ENCODE peak calls at places on chromosomes 2 and 18, in seven cellular contexts. Q is RWPE1, L is mucosa of descending colon, V is type B pancreatic cell, O is GM13977, N is GM23338, H is cardiac fibroblast. R is an unnamed sample.

GRCh38 chr18:31736630-31737029 is 24.1 kb downstream of the SLC25A52 start:
- DNase-seq in O (peak), Q (no peak), L (no peak), V (no peak), H (no peak), N (no peak), R (no peak)

GRCh38 chr2:162113771-162114168 is 38.3 kb downstream of the GCG start:
- DNase-seq in L (no peak), O (no peak), Q (peak), N (peak), H (peak), V (no peak), R (no peak)

GRCh38 chr2:86249176-86249842 is 50.1 kb downstream of the MRPL35 start:
- DNase-seq in N (peak), L (no peak), Q (peak), O (peak), V (no peak), H (peak), R (peak)

GRCh38 chr18:11327656-11328055 is 178.3 kb upstream of the PIEZO2 start:
- DNase-seq in O (no peak), L (no peak), N (no peak), Q (no peak), H (peak), V (no peak), R (no peak)

GRCh38 chr2:37283207-37283606 is 41.4 kb downstream of the PRKD3 start:
- DNase-seq in O (no peak), V (no peak), L (no peak), H (peak), N (no peak), Q (peak), R (no peak)

GRCh38 chr18:70046796-70047195 is 99.1 kb upstream of the CD226 start:
- DNase-seq in H (peak), L (no peak), O (no peak), Q (no peak), N (no peak), V (no peak), R (no peak)

GRCh38 chr2:136670-137069 is 90.4 kb upstream of the FAM110C start:
- DNase-seq in L (no peak), V (no peak), N (peak), Q (no peak), O (no peak), H (no peak), R (no peak)

GRCh38 chr18:20971886-20972267 is 139.7 kb downstream of the ROCK1 start:
- DNase-seq in H (peak), O (peak), V (no peak), Q (peak), N (peak), L (no peak), R (peak)

GRCh38 chr2:13821255-13821880 is 811.1 kb upstream of the LRATD1 start:
- DNase-seq in L (no peak), O (no peak), H (peak), V (no peak), Q (no peak), N (no peak), R (no peak)

GRCh38 chr2:189024861-189025618 is 50.9 kb downstream of the COL3A1 start:
- DNase-seq in V (no peak), O (no peak), H (no peak), Q (no peak), N (peak), L (no peak), R (no peak)

GRCh38 chr18:50638623-50639398 is 78.9 kb downstream of the MAPK4 start:
- DNase-seq in L (no peak), Q (no peak), H (no peak), O (no peak), V (no peak), N (peak), R (no peak)

GRCh38 chr2:227456772-227457171 is 15.2 kb upstream of the AGFG1 start:
- DNase-seq in O (no peak), V (no peak), H (peak), L (no peak), Q (no peak), N (no peak), R (no peak)

GRCh38 chr2:11680181-11680900 is 10.3 kb upstream of the NTSR2 start:
- DNase-seq in Q (no peak), N (no peak), H (no peak), V (no peak), L (no peak), O (no peak), R (no peak)

GRCh38 chr2:70124983-70125480 is 37.8 kb downstream of the PCBP1 start:
- DNase-seq in N (peak), Q (no peak), V (peak), L (peak), O (peak), H (peak), R (no peak)

GRCh38 chr2:9554841-9555337 is 741 bp downstream of the ADAM17 start:
- DNase-seq in N (peak), O (peak), H (peak), V (no peak), Q (no peak), L (no peak), R (peak)

GRCh38 chr2:64836566-64836965 is 152.6 kb upstream of the SLC1A4 start:
- DNase-seq in L (no peak), N (no peak), O (no peak), V (no peak), Q (no peak), H (no peak), R (no peak)

GRCh38 chr2:241777167-241777685 is 604 bp downstream of the GAL3ST2 start:
- DNase-seq in Q (no peak), V (peak), H (no peak), O (peak), N (no peak), L (peak), R (no peak)

GRCh38 chr18:27685807-27686412 is 491.0 kb downstream of the CDH2 start:
- DNase-seq in Q (peak), N (peak), V (no peak), L (no peak), O (no peak), H (peak), R (peak)

GRCh38 chr2:52934920-52935640 is 832.5 kb upstream of the CHAC2 start:
- DNase-seq in O (no peak), L (no peak), V (no peak), H (no peak), N (no peak), Q (no peak), R (no peak)

GRCh38 chr2:54074636-54075341 is 40.6 kb upstream of the ACYP2 start:
- DNase-seq in L (no peak), V (no peak), N (no peak), Q (no peak), O (no peak), H (no peak), R (no peak)

GRCh38 chr2:120736202-120736954 is 710 bp downstream of the GLI2 start:
- DNase-seq in H (peak), V (no peak), L (no peak), O (no peak), N (peak), Q (peak), R (peak)

GRCh38 chr2:100470898-100471514 is 724 bp downstream of the NMS start:
- DNase-seq in H (peak), V (peak), Q (peak), N (peak), L (no peak), O (no peak), R (peak)

GRCh38 chr2:168233726-168234406 is 13.5 kb downstream of the STK39 start:
- DNase-seq in Q (no peak), N (no peak), V (no peak), O (no peak), H (no peak), L (no peak), R (no peak)

GRCh38 chr2:25362564-25363145 is 20.9 kb upstream of the DNMT3A start:
- DNase-seq in L (peak), Q (no peak), N (peak), O (peak), H (no peak), V (no peak), R (no peak)

GRCh38 chr2:240619506-240620148 is 5.7 kb upstream of the GPR35 start:
- DNase-seq in V (no peak), L (peak), O (no peak), Q (no peak), H (no peak), N (no peak), R (no peak)

GRCh38 chr18:40866013-40866644 is 1088.9 kb upstream of the PIK3C3 start:
- DNase-seq in L (no peak), Q (no peak), O (no peak), V (no peak), N (no peak), H (no peak), R (no peak)

GRCh38 chr2:69619725-69620124 is 23.8 kb downstream of the AAK1 start:
- DNase-seq in N (no peak), V (no peak), O (peak), Q (no peak), H (no peak), L (no peak), R (no peak)

GRCh38 chr2:9950521-9951271 is 797 bp upstream of the GRHL1 start:
- DNase-seq in V (peak), N (peak), L (peak), H (no peak), O (peak), Q (peak), R (peak)

GRCh38 chr2:232885264-232885961 is 15.3 kb downstream of the SNORC start:
- DNase-seq in H (no peak), V (peak), L (no peak), Q (no peak), N (no peak), O (no peak), R (no peak)

GRCh38 chr2:233119806-233120205 is 59.7 kb downstream of the INPP5D start:
- DNase-seq in Q (no peak), O (no peak), V (no peak), N (no peak), L (no peak), H (no peak), R (no peak)

GRCh38 chr18:60372141-60372540 is 434 bp downstream of the MC4R start:
- DNase-seq in O (no peak), Q (no peak), V (no peak), L (no peak), N (no peak), H (no peak), R (no peak)

GRCh38 chr2:221572821-221573429 is 821 bp upstream of the EPHA4 start:
- DNase-seq in H (peak), N (peak), Q (peak), L (peak), O (peak), V (no peak), R (peak)

GRCh38 chr2:70182689-70183088 is 8.1 kb downstream of the C2orf42 start:
- DNase-seq in N (no peak), H (no peak), O (no peak), V (no peak), L (no peak), Q (no peak), R (no peak)

GRCh38 chr2:11873766-11874165 is 127.3 kb downstream of the LPIN1 start:
- DNase-seq in N (no peak), V (no peak), Q (no peak), L (no peak), O (no peak), H (peak), R (no peak)

GRCh38 chr2:216219866-216220265 is 110.7 kb downstream of the XRCC5 start:
- DNase-seq in O (no peak), Q (no peak), L (no peak), N (no peak), V (no peak), H (no peak), R (no peak)

GRCh38 chr2:129006901-129007300 is 688.2 kb upstream of the HS6ST1 start:
- DNase-seq in L (no peak), Q (no peak), N (no peak), H (no peak), V (no peak), O (no peak), R (no peak)

GRCh38 chr2:129004940-129005490 is 686.3 kb upstream of the HS6ST1 start:
- DNase-seq in N (no peak), H (no peak), L (no peak), V (no peak), O (no peak), Q (no peak), R (no peak)

GRCh38 chr2:129006135-129006885 is 687.6 kb upstream of the HS6ST1 start:
- DNase-seq in O (no peak), V (no peak), H (no peak), L (no peak), N (no peak), Q (no peak), R (no peak)

GRCh38 chr2:129002751-129003150 is 684.1 kb upstream of the HS6ST1 start:
- DNase-seq in N (no peak), Q (no peak), L (no peak), V (no peak), H (no peak), O (no peak), R (no peak)

GRCh38 chr2:129004485-129004884 is 685.8 kb upstream of the HS6ST1 start:
- DNase-seq in L (no peak), H (no peak), V (no peak), Q (no peak), N (no peak), O (no peak), R (no peak)
- TF ChIP-seq CTCF in L (no peak), H (no peak), V (no peak), Q (no peak), N (no peak), O (no peak), R (no peak)

GRCh38 chr2:191870744-191871143 is 23.9 kb upstream of the CAVIN2 start:
- DNase-seq in O (no peak), N (peak), L (no peak), Q (no peak), V (no peak), H (no peak), R (no peak)
- TF ChIP-seq CTCF in O (peak), N (peak), L (no peak), Q (no peak), V (peak), H (peak), R (no peak)

GRCh38 chr18:26540041-26540628 is 8.2 kb downstream of the KCTD1 start:
- DNase-seq in N (peak), H (peak), Q (peak), L (no peak), O (no peak), V (no peak), R (no peak)
- TF ChIP-seq CTCF in N (no peak), H (no peak), Q (no peak), L (no peak), O (no peak), V (no peak), R (no peak)

GRCh38 chr18:39835303-39836030 is 2119.6 kb upstream of the PIK3C3 start:
- DNase-seq in V (no peak), L (no peak), O (no peak), H (no peak), N (peak), Q (no peak), R (no peak)
- TF ChIP-seq CTCF in V (peak), L (no peak), O (no peak), H (no peak), N (peak), Q (no peak), R (no peak)

GRCh38 chr18:24672165-24672950 is 211.9 kb downstream of the HRH4 start:
- DNase-seq in L (no peak), N (peak), H (no peak), V (no peak), O (no peak), Q (no peak), R (no peak)
- TF ChIP-seq CTCF in L (no peak), N (peak), H (no peak), V (no peak), O (no peak), Q (no peak), R (no peak)

R was measured in Calu3.